ENCODE peak calls at places on chromosomes 4 and X, in five cellular contexts. O, C, A, R and H are unnamed samples.
A peak's percentile ranks its signal among the peaks of the same experiment; 100 is the strongest.

GRCh38 chr4:91113130-91113706 is 986.0 kb downstream of the CCSER1 start:
- DNase-seq in O (peak; percentile 53), R (peak; percentile 25), A (no peak), C (no peak), H (peak; percentile 43)

GRCh38 chrX:97400492-97400891 is 516.8 kb downstream of the RPA4 start:
- DNase-seq in O (no peak), A (no peak), R (peak; percentile 15), C (no peak), H (no peak)

GRCh38 chr4:165207016-165207430 is 338 bp upstream of the KLHL2 start:
- DNase-seq in R (peak; percentile 18), O (no peak), A (no peak), C (no peak), H (peak; percentile 47)

GRCh38 chrX:49919617-49920016 is 2.8 kb upstream of the CLCN5 start:
- DNase-seq in C (peak; percentile 63), A (no peak), R (peak; percentile 45), O (peak; percentile 79), H (peak; percentile 54)

GRCh38 chrX:129759576-129760061 is 20.1 kb upstream of the SASH3 start:
- DNase-seq in C (peak; percentile 52), R (peak; percentile 84), A (peak; percentile 48), O (peak; percentile 73), H (no peak)

GRCh38 chr4:21656832-21657231 is 291.7 kb downstream of the KCNIP4 start:
- DNase-seq in C (no peak), A (peak; percentile 89), R (peak; percentile 91), O (peak; percentile 32), H (no peak)

GRCh38 chrX:126237524-126237923 is 71.4 kb upstream of the DCAF12L2 start:
- DNase-seq in O (no peak), R (no peak), A (no peak), C (no peak), H (peak; percentile 6)

GRCh38 chr4:141124224-141124623 is 9.0 kb downstream of the RNF150 start:
- DNase-seq in A (no peak), O (peak; percentile 53), R (no peak), C (no peak), H (no peak)

GRCh38 chr4:109996531-109996930 is 83.8 kb downstream of the EGF start:
- DNase-seq in O (no peak), R (no peak), C (no peak), A (no peak), H (no peak)

GRCh38 chr4:136810626-136811025 is 721.7 kb downstream of the PCDH18 start:
- DNase-seq in R (no peak), O (no peak), A (no peak), C (no peak), H (no peak)

GRCh38 chrX:77398341-77398740 is 48.8 kb upstream of the FGF16 start:
- DNase-seq in O (no peak), C (no peak), R (peak; percentile 38), A (peak; percentile 4), H (no peak)

GRCh38 chrX:97168646-97169045 is 284.9 kb downstream of the RPA4 start:
- DNase-seq in O (no peak), A (no peak), R (no peak), C (no peak), H (no peak)

GRCh38 chrX:131802836-131803626 is 220.1 kb upstream of the STK26 start:
- DNase-seq in O (peak; percentile 45), R (peak; percentile 46), A (no peak), C (peak; percentile 74), H (peak; percentile 75)

GRCh38 chrX:135003876-135004623 is 13.3 kb downstream of the SMIM10 start:
- DNase-seq in R (peak; percentile 83), A (peak; percentile 82), C (peak; percentile 95), O (peak; percentile 94), H (peak; percentile 96)

GRCh38 chrX:107324493-107325310 is 118.3 kb downstream of the DNAAF6 start:
- DNase-seq in A (peak; percentile 0), R (peak; percentile 14), C (peak; percentile 96), O (peak; percentile 15), H (peak; percentile 92)

GRCh38 chr4:182724414-182724813 is 192.8 kb downstream of the DCTD start:
- DNase-seq in C (no peak), A (peak; percentile 9), R (no peak), O (peak; percentile 39), H (no peak)

GRCh38 chr4:142473218-142473959 is 372.7 kb downstream of the INPP4B start:
- DNase-seq in R (peak; percentile 26), C (no peak), O (no peak), A (no peak), H (no peak)

GRCh38 chrX:55452825-55453124 is 848 bp downstream of the MAGEH1 start:
- DNase-seq in A (no peak), R (no peak), O (no peak), C (no peak), H (no peak)

GRCh38 chrX:80511969-80512760 is 91.9 kb downstream of the TENT5D start:
- DNase-seq in R (no peak), O (no peak), C (peak; percentile 66), A (no peak), H (no peak)
- H3K4me3 ChIP-seq in R (no peak overlapping the region), O (no peak overlapping the region), C (peak overlapping the region; percentile 56), A (no peak overlapping the region), H (no peak overlapping the region)

GRCh38 chr4:139223682-139224317 is 46.8 kb upstream of the ELF2 start:
- DNase-seq in C (no peak), A (peak; percentile 77), O (no peak), R (peak; percentile 85), H (no peak)

GRCh38 chr4:139222215-139222614 is 45.2 kb upstream of the ELF2 start:
- DNase-seq in O (no peak), A (no peak), R (no peak), C (no peak), H (no peak)

GRCh38 chr4:139232751-139233150 is 47.3 kb downstream of the MGARP start:
- DNase-seq in A (no peak), R (no peak), O (no peak), C (no peak), H (no peak)

GRCh38 chr4:139229534-139230039 is 50.4 kb downstream of the MGARP start:
- DNase-seq in O (peak; percentile 89), R (peak; percentile 72), C (no peak), A (peak; percentile 42), H (peak; percentile 42)

GRCh38 chr4:139227729-139228404 is 50.8 kb upstream of the ELF2 start:
- DNase-seq in A (no peak), R (no peak), C (no peak), O (no peak), H (no peak)
- H3K4me3 ChIP-seq in A (no peak overlapping the region), R (no peak overlapping the region), C (no peak overlapping the region), O (no peak overlapping the region), H (no peak overlapping the region)

GRCh38 chrX:68696267-68696666 is 48.8 kb downstream of the STARD8 start:
- DNase-seq in C (no peak), O (no peak), A (no peak), R (no peak), H (no peak)
- H3K4me3 ChIP-seq in C (no peak overlapping the region), O (no peak overlapping the region), A (no peak overlapping the region), R (no peak overlapping the region), H (no peak overlapping the region)

GRCh38 chrX:69618803-69619202 is 2.9 kb downstream of the EDA start:
- DNase-seq in R (peak; percentile 31), A (no peak), O (peak; percentile 48), C (no peak), H (no peak)

GRCh38 chrX:69615779-69616519 is at the start of gene EDA:
- DNase-seq in R (peak; percentile 70), O (peak; percentile 72), C (peak; percentile 94), A (peak; percentile 44), H (peak; percentile 91)

GRCh38 chrX:69614896-69615295 is 1.0 kb upstream of the EDA start:
- DNase-seq in A (no peak), R (peak; percentile 49), O (no peak), C (no peak), H (no peak)

GRCh38 chrX:69615323-69615722 is 590 bp upstream of the EDA start:
- DNase-seq in R (no peak), C (peak; percentile 69), A (no peak), O (no peak), H (peak; percentile 28)

DNA sequence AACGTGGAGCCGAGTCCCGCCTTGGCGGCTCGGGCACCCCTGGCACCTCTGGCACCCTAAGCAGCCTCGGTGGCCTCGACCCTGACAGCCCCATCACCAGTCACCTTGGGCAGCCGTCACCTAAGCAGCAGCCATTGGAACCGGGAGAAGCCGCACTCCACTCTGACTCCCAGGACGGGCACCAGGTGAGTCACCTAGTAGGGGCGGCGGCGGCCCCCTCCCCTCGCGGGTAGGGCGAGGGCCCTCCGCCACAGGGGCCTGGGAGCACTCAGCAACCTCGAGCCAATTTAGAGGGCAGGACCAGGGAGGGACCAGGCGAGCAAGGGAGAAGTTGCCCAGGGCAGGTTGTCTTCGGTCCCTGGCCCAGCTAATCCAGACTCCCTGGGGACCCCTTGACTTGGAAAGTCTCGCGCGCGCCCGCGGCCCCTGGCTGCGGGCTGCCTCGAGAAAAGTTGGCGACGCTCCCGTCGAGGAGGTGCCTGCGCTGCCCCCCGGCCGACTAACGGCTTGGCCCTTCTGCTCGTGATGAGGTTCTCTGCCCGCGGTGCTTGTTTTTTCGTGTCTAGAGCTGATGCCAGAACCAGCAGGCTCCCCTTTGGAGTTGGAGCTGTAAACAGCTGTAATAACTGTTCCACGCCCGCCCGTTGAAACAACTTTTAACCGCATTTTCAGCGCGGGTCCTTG is 749 bp downstream of the EDA start:
- DNase-seq in O (peak; percentile 3), R (no peak), A (no peak), C (peak; percentile 68), H (peak; percentile 55)
- H3K4me3 ChIP-seq in O (peak overlapping the region; percentile 76), R (peak overlapping the region; percentile 38), A (peak overlapping the region; percentile 43), C (peak overlapping the region; percentile 96), H (peak overlapping the region; percentile 59)

DNA sequence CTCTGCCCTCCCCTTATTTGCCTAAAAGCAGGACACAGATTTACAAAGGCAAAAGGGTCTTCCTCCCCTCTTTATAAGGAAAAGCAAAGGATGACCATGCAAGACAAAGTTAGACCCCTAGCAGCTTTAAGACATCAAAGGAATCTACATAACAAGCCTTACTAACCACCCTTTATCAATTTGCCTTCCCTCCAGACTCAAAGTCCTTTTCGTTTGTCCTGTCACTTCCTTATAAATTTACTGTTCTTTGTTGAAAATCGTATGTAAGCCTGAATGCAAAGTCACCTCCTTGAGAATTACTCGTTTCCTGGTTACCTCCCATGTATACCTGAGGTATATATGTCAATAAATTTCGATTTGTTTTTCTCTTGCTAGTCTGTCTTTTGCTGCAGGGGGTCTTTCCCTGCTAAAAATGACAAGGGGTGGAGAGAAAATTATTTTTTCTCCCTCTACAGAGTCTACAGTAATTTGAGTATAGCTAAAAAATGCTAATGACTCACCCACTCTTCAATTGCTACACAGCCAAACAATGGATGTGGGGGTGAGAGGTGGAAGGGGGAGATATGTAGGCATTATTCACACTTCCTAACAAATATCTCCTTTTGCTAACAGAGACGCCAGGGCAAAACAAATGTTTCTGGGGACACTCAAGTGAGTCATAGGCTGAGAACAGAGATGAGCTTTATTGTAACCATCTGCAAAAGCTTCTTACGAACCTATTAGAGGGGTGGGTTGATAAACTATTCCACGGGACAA is 13.2 kb downstream of the SCD5 start:
- DNase-seq in R (peak; percentile 95), O (peak; percentile 78), A (peak; percentile 90), C (peak; percentile 50), H (no peak)
- H3K4me3 ChIP-seq in R (no peak overlapping the region), O (peak overlapping the region; percentile 52), A (peak overlapping the region; percentile 45), C (peak overlapping the region; percentile 67), H (no peak overlapping the region)